ENCODE peak calls at places on chromosomes 2 and 18, in five cellular contexts. O, M, K, I and N are unnamed samples.

GRCh38 chr2:139529045-139529444 is 748.9 kb upstream of the NXPH2 start:
- DNase-seq in O (no peak), M (no peak), K (no peak), I (no peak), N (no peak)

GRCh38 chr2:136139601-136140000 is 21.7 kb upstream of the CXCR4 start:
- DNase-seq in O (no peak), M (no peak), K (no peak), I (no peak), N (no peak)

GRCh38 chr18:22667158-22667557 is 249.4 kb upstream of the CTAGE1 start:
- DNase-seq in O (no peak), M (peak; percentile 50), K (no peak), I (no peak), N (no peak)

GRCh38 chr18:27075828-27076227 is 109.3 kb downstream of the CHST9 start:
- DNase-seq in O (no peak), M (no peak), K (no peak), I (no peak), N (no peak)

GRCh38 chr2:105853354-105854088 is 108.8 kb downstream of the NCK2 start:
- DNase-seq in O (no peak), M (no peak), K (no peak), I (no peak), N (no peak)

GRCh38 chr2:10514743-10515142 is 66.6 kb upstream of the ODC1 start:
- DNase-seq in O (no peak), M (no peak), K (no peak), I (no peak), N (no peak)

GRCh38 chr18:74397572-74397971 is 59.5 kb downstream of the DIPK1C start:
- DNase-seq in O (no peak), M (no peak), K (no peak), I (no peak), N (no peak)

GRCh38 chr2:19140463-19141208 is 217.8 kb downstream of the OSR1 start:
- DNase-seq in O (no peak), M (no peak), K (no peak), I (no peak), N (peak; percentile 52)

GRCh38 chr2:13558368-13558767 is 841.6 kb downstream of the TRIB2 start:
- DNase-seq in O (no peak), M (no peak), K (no peak), I (no peak), N (no peak)

GRCh38 chr2:66567000-66567399 is 132.1 kb downstream of the MEIS1 start:
- DNase-seq in O (no peak), M (no peak), K (peak; percentile 22), I (no peak), N (no peak)

GRCh38 chr18:75162978-75163377 is 46.0 kb downstream of the PTGR3 start:
- DNase-seq in O (no peak), M (no peak), K (no peak), I (no peak), N (no peak)

DNA sequence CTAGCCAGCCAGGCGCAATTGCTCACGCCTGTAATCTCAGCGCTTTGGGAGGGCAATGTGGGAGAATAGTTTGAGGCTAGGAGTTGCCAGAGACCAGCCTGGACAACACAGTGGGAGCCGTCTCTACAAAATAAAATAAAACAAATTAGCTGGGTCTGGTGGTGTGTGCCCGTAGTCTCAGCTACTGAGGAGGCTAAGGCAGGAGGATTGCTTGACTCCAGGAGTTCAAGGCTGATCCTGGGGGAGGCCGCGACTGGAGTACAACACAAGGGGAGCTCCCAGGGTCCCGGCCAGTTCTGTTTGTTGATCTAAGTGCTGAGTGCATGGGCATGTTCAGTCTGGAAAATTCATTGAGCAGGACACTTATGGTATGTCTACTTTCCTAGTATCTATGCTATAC is 2.6 kb downstream of the ST3GAL5 start:
- DNase-seq in O (no peak), M (no peak), K (no peak), I (no peak), N (no peak)
- H3K27ac ChIP-seq in O (peak overlapping the region; percentile 94), M (no peak overlapping the region), K (no peak overlapping the region), I (peak overlapping the region; percentile 91), N (peak overlapping the region; percentile 40)

GRCh38 chr18:43847164-43848091 is 570.1 kb upstream of the SYT4 start:
- DNase-seq in O (no peak), M (no peak), K (peak; percentile 30), I (no peak), N (no peak)
- H3K4me3 ChIP-seq in O (no peak overlapping the region), M (no peak overlapping the region), K (no peak overlapping the region), I (no peak overlapping the region), N (no peak overlapping the region)

DNA sequence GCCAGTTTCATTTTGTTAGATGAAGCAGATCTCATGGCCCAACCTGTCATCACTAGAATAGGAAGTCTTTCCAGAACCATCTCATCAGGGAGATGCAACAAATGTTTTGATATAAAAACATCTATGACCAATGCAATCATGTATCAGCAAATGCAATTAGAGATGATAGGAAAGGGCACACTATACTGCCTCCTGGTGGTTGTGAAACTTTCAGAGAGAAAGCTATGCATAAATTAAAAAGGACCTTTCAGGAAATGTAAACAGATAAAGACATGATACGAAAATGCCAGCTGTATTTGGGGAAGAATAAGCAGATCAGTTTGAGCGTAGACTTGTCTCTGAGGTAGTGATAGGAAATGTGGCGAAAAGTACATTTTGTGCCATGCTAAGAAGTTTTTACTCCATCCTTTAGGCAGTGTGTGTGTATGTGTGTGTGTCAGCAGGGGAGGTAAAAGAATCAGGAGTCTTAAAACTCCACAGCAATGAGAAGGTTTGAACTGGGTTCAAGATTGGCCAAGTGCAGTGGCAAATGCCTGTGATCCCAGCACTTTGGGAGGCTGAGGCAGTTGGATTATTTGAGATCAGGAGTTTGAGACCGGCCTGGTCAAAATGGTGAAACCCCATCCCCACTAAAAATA is 479.3 kb downstream of the CPS1 start:
- DNase-seq in O (no peak), M (no peak), K (peak; percentile 53), I (no peak), N (no peak)
- TF ChIP-seq CTCF in O (no peak), M (no peak), K (peak; percentile 81), I (peak; percentile 47), N (peak; percentile 42)

DNA sequence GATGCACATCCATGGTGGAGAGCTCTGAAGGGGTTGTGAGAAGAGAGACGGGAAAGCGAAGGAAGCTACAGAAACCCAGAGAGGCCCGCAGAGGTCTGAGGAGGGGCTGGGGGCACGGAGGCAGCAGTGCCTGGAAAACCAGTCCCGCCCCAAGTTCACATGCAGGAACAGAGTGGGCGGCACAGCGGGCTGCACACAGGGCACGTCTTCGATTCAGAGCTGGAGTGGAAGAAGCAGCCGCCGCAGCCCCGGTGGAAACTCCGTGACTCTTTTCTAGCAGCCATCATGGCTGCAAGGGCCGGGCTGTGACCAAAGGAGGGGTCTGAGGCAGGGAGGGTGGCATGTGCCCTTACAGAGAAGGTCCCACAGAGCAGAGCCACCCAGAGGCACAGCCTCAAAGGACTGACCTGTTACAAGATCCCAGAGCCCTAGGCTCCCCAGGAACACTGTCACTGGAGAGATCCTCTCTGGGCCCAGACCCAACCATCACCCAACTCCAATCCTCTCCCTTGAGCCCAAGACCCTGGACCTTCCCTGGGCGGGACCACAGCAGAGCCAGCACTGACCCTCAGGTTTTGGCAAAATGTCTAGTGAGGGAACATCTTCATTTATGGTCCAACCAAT is 10.7 kb downstream of the PRKAG3 start:
- DNase-seq in O (no peak), M (no peak), K (no peak), I (no peak), N (peak; percentile 61)
- H3K27ac ChIP-seq in O (peak overlapping the region; percentile 17), M (no peak overlapping the region), K (no peak overlapping the region), I (peak overlapping the region; percentile 68), N (peak overlapping the region; percentile 43)

GRCh38 chr2:185796758-185797157 is 58.2 kb downstream of the FSIP2 start:
- DNase-seq in O (no peak), M (no peak), K (no peak), I (no peak), N (no peak)
- H3K4me3 ChIP-seq in O (no peak overlapping the region), M (no peak overlapping the region), K (no peak overlapping the region), I (no peak overlapping the region), N (no peak overlapping the region)

GRCh38 chr2:141311430-141311829 is 819.4 kb downstream of the LRP1B start:
- DNase-seq in O (no peak), M (no peak), K (no peak), I (no peak), N (no peak)
- TF ChIP-seq CTCF in O (no peak), M (no peak), K (no peak), I (no peak), N (no peak)